ENCODE peak calls at places on chromosome 6, in six cellular contexts. E is stomach, F is Calu3, R is dorsolateral prefrontal cortex, G is GM06990, L is progenitor cell of endocrine pancreas. C is an unnamed sample.

GRCh38 chr6:35786272-35786671 is 5.5 kb downstream of the CLPSL1 start:
- DNase-seq in R (no peak), G (no peak), L (no peak), F (no peak), E (no peak), C (no peak)

GRCh38 chr6:148979006-148979901 is 232.4 kb downstream of the UST start:
- DNase-seq in L (no peak), E (no peak), G (no peak), R (no peak), F (no peak), C (no peak)

GRCh38 chr6:91464201-91464600 is 877.3 kb upstream of the MAP3K7 start:
- DNase-seq in R (no peak), L (no peak), E (no peak), G (no peak), F (no peak), C (no peak)

GRCh38 chr6:39543117-39543516 is 182.1 kb downstream of the KIF6 start:
- DNase-seq in E (no peak), G (no peak), F (no peak), L (no peak), R (no peak), C (no peak)

GRCh38 chr6:31400467-31401289 is 2.7 kb upstream of the MICA start:
- DNase-seq in G (peak), E (peak), F (peak), R (peak), L (no peak), C (peak)

GRCh38 chr6:5379647-5380242 is 118.4 kb downstream of the FARS2 start:
- DNase-seq in L (no peak), E (no peak), R (no peak), F (peak), G (peak), C (peak)

GRCh38 chr6:91144161-91144560 is 557.3 kb upstream of the MAP3K7 start:
- DNase-seq in R (no peak), F (no peak), G (no peak), E (no peak), L (no peak), C (no peak)

GRCh38 chr6:16582437-16583150 is 178.7 kb downstream of the ATXN1 start:
- DNase-seq in R (no peak), E (no peak), G (no peak), F (no peak), L (no peak), C (no peak)

GRCh38 chr6:108655840-108656650 is 95.3 kb downstream of the FOXO3 start:
- DNase-seq in L (no peak), F (no peak), G (no peak), R (no peak), E (no peak), C (no peak)

GRCh38 chr6:2077826-2078225 is 167.6 kb downstream of the GMDS start:
- DNase-seq in G (no peak), F (no peak), E (no peak), R (no peak), L (no peak), C (no peak)

GRCh38 chr6:15473741-15474161 is 189.1 kb downstream of the DTNBP1 start:
- DNase-seq in G (no peak), F (no peak), R (no peak), E (no peak), L (no peak), C (no peak)

GRCh38 chr6:112939543-112939942 is 592.4 kb downstream of the RFPL4B start:
- DNase-seq in E (no peak), R (no peak), L (no peak), F (no peak), G (no peak), C (no peak)

GRCh38 chr6:153814136-153814535 is 224.9 kb upstream of the OPRM1 start:
- DNase-seq in G (no peak), F (no peak), R (no peak), E (no peak), L (no peak), C (no peak)

GRCh38 chr6:150290429-150290828 is 78.4 kb upstream of the IYD start:
- DNase-seq in R (no peak), E (no peak), F (no peak), G (no peak), L (no peak), C (no peak)

GRCh38 chr6:127096167-127096566 is 22.3 kb upstream of the RSPO3 start:
- DNase-seq in R (peak), E (no peak), L (no peak), G (no peak), F (no peak), C (no peak)

GRCh38 chr6:142886431-142887170 is 58.4 kb downstream of the HIVEP2 start:
- DNase-seq in R (no peak), L (no peak), G (peak), E (no peak), F (no peak), C (no peak)

GRCh38 chr6:35092362-35093117 is 48.6 kb downstream of the TCP11 start:
- DNase-seq in E (no peak), F (no peak), R (no peak), L (no peak), G (no peak), C (no peak)

GRCh38 chr6:17397764-17398194 is 4.4 kb downstream of the CAP2 start:
- DNase-seq in L (no peak), R (no peak), G (no peak), F (no peak), E (no peak), C (no peak)

GRCh38 chr6:34359438-34360158 is 32.9 kb downstream of the NUDT3 start:
- DNase-seq in G (no peak), E (no peak), R (no peak), F (no peak), L (no peak), C (no peak)

GRCh38 chr6:39688494-39688893 is 36.7 kb downstream of the KIF6 start:
- DNase-seq in L (no peak), E (no peak), G (no peak), F (no peak), R (no peak), C (no peak)

GRCh38 chr6:113616875-113617274 is 240.3 kb upstream of the MARCKS start:
- DNase-seq in L (no peak), G (no peak), F (no peak), R (no peak), E (no peak), C (no peak)

GRCh38 chr6:33313709-33314514 is at the start of gene TAPBP:
- DNase-seq in L (no peak), R (peak), G (peak), F (peak), E (peak), C (peak)

GRCh38 chr6:118485601-118486550 is 62.2 kb upstream of the PLN start:
- DNase-seq in G (peak), F (no peak), E (no peak), L (no peak), R (no peak), C (peak)

GRCh38 chr6:109008537-109008950 is 86.1 kb downstream of the SESN1 start:
- DNase-seq in G (peak), L (no peak), E (no peak), F (no peak), R (no peak), C (no peak)

GRCh38 chr6:37123957-37124729 is 45.8 kb upstream of the PIM1 start:
- DNase-seq in G (no peak), L (no peak), R (no peak), F (no peak), E (no peak), C (no peak)
- TF ChIP-seq CTCF in G (no peak), L (no peak), R (no peak), F (no peak), E (no peak), C (no peak)

GRCh38 chr6:168495133-168495532 is 54.1 kb downstream of the SMOC2 start:
- DNase-seq in L (no peak), E (no peak), G (no peak), F (no peak), R (no peak), C (no peak)
- TF ChIP-seq CTCF in L (no peak), E (no peak), G (no peak), F (no peak), R (no peak), C (no peak)

GRCh38 chr6:152078804-152079203 is 271.3 kb downstream of the ESR1 start:
- DNase-seq in E (no peak), L (no peak), R (no peak), F (no peak), G (no peak), C (no peak)
- TF ChIP-seq CTCF in E (no peak), L (peak), R (no peak), F (no peak), G (no peak), C (no peak)

GRCh38 chr6:14209005-14209404 is 91.4 kb downstream of the CD83 start:
- DNase-seq in E (no peak), F (no peak), G (no peak), L (no peak), R (no peak), C (no peak)

GRCh38 chr6:14210663-14211595 is 93.4 kb downstream of the CD83 start:
- DNase-seq in L (peak), F (peak), R (peak), E (peak), G (peak), C (peak)

GRCh38 chr6:14211596-14211961 is 94.0 kb downstream of the CD83 start:
- DNase-seq in L (peak), E (peak), G (no peak), R (peak), F (no peak), C (peak)

GRCh38 chr6:14212020-14212419 is 94.4 kb downstream of the CD83 start:
- DNase-seq in F (peak), E (no peak), G (no peak), R (no peak), L (no peak), C (no peak)

DNA sequence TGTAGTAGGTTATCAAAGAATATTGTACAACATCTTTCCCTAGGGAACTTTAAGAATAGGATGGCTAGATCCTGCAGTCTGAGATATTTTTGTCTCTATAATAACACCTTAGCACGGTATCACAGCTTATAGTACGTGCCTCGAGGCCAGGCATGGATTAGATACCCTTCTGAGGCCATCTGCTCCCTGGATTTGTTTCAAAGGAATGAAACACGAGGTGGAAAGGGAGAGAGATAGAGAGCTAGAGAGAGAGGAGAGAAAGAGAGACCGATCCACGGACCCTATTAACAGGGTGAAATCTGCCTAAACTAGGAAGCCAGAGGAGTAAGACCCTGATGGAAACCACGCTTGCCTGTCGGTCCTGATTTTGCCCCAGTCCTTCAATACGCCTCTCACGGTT is 92.5 kb downstream of the CD83 start:
- DNase-seq in F (no peak), G (no peak), E (no peak), L (no peak), R (peak), C (no peak)
- TF ChIP-seq CTCF in F (no peak), G (no peak), E (no peak), L (no peak), R (no peak), C (no peak)

DNA sequence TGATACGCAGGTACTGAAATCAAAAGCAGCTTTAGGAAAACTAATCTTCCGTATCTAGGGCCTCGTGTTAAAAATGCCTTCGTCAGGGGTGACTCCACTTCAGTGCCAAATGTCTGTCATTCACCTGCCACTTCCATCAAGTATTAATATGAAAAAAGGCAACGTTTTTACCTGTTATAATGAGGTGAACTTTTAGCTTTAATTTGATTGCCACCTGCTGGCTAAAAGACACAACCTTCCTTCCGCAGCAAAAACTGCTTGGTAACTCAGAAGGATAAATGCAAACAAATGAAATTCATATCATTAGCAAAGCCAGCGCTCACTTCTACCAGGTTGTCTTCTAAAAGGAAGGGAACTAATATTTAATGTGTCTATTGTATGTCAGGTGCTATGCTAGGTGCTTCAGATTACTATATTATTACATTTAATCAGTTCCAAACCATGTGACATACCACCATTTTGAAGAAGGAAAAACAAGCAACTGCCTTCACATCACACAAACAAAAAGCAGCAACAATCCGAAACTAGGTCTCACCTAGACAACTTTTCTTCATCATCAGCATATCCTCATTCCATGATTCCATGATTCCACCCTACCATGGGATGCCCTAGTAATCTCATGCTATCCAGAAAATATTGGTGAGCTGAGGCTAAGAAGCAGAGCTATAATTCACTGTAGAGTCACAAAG is 20.6 kb upstream of the ARHGAP18 start:
- DNase-seq in G (peak), E (no peak), R (no peak), F (peak), L (no peak), C (peak)
- TF ChIP-seq CTCF in G (peak), E (peak), R (peak), F (peak), L (peak), C (peak)

DNA sequence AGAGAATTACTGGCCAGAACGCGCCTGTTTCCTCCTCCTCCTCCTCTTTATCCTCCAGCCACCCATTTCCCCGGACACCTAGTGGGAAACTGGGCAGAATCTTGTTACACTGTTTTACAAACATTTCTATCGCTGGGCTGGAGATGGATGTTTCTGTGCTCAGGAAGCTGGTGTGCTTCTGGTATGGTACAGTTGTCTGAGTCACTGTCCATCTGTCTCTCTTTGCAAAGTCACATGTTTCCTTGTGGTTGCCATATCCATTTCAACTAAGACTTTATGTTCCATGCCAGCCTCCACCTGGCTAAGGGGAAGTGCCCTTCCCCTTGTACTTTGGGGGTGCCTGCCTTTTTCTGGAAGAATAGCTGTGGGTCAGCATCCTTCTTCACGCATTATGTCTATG is 52.9 kb upstream of the SLC22A16 start:
- DNase-seq in E (no peak), L (no peak), F (no peak), R (no peak), G (no peak), C (no peak)
- TF ChIP-seq CTCF in E (no peak), L (no peak), F (no peak), R (no peak), G (no peak), C (no peak)

DNA sequence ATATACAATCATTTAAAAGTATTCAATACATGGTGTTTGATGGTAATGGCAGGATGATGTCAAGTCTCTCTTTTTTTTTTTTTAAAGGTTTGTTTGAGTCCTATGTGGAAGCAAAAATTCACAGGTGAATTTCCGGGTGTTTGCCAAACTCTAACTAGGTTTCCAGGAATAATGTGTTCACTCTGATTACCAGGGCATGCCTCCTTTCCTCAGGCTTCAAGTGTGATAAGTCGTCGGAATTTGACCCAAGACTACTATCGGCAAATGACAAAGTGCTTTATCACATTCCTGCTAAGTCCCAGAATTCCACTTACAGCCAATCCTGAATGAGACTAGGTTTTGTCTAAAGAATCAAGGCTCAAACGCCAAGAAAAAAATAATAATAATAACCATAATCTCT is 7.3 kb downstream of the OARD1 start:
- DNase-seq in G (no peak), L (no peak), F (no peak), E (no peak), R (no peak), C (no peak)
- TF ChIP-seq CTCF in G (no peak), L (no peak), F (no peak), E (no peak), R (no peak), C (no peak)

GRCh38 chr6:80545323-80545722 is 438.9 kb downstream of the BCKDHB start:
- DNase-seq in L (no peak), R (no peak), G (no peak), E (no peak), F (no peak), C (no peak)

GRCh38 chr6:80544500-80545055 is 438.1 kb downstream of the BCKDHB start:
- DNase-seq in R (no peak), L (no peak), F (peak), E (no peak), G (no peak), C (no peak)

GRCh38 chr6:80541886-80542285 is 435.4 kb downstream of the BCKDHB start:
- DNase-seq in E (no peak), R (no peak), L (no peak), G (no peak), F (no peak), C (no peak)

GRCh38 chr6:80543151-80543550 is 436.7 kb downstream of the BCKDHB start:
- DNase-seq in G (no peak), E (no peak), F (no peak), L (no peak), R (no peak), C (no peak)

DNA sequence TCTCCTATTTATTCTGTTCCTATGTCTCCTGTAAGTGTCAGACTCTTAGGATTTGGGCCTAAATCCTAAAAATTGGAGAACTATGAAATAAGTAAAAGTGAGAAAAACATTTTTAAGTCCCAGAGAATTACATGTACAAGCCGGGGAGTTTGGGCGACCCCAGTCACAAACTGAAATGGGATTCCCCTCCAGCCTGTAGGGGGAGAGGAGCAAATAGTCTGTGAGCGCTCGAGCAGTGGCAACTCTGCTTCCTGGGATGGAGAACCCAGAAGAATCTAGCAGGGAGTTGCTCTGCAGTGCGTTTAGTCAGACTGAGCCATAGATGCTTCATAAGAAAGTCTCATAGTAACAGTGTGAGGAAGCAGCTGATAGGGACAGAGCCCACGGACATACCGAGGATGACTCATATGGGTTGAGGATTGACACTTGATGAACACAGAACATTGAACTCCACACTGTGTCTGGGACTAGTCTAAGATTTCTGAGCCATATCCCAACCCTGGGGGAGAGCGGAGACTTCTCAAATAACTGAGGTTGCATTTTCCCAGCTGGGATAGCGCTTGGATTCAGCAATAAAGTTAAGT is 437.2 kb downstream of the BCKDHB start:
- DNase-seq in R (no peak), E (no peak), F (no peak), G (no peak), L (no peak), C (no peak)
- TF ChIP-seq CTCF in R (no peak), E (no peak), F (no peak), G (no peak), L (no peak), C (no peak)

DNA sequence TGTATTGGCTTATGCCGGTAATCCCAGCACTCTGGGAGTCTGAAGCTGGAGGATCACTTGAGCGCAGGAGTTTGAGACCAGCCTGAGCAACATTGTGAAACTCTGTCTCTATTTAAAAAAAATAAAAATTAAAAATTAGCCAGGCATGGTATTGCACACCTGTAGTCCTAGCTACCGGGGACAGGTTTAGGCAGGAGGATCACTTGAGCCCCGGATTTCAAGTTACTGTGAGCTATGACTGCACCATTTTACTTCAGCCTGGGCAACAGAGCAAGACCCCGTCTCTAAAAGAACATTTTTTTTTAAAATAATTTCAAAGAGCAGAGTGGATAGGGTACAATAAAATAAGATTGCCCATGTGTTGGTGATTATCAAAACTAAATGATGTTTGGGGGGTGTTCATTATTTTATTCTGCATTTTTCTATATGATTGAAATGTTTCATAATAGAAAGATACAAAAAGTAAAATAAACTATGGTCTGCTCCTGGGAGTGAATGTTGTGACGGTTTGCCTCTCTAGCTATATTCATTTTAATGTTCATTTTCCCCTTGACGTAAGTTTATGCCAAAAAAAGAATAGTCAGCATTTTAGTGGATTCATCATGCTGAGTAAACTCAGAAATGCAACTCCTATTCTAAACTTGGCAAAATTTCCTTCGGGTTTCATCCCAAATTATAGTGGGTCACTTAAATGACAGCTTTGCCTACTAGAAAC is 482.7 kb upstream of the SOX4 start:
- DNase-seq in G (no peak), E (no peak), F (no peak), L (no peak), R (no peak), C (no peak)
- TF ChIP-seq CTCF in G (no peak), E (no peak), F (no peak), L (no peak), R (no peak), C (no peak)

C was measured in activated CD8-positive, alpha-beta T cell treated with anti-CD3 and anti-CD28 coated beads for 36 hours.